ENCODE peak calls at places on chromosome 1, in five cellular contexts. One of them, this sample, is unnamed.

GRCh38 chr1:45876000-45876399 is 72.6 kb downstream of the MAST2 start:
- DNase-seq in esophagus squamous epithelium: no peak
- DNase-seq in endothelial cell: no peak
- DNase-seq in kidney epithelial cell: no peak
- DNase-seq in CD14-positive monocyte: no peak
- DNase-seq in this sample: no peak

GRCh38 chr1:241972703-241973375 is 15.3 kb downstream of the BECN2 start:
- DNase-seq in esophagus squamous epithelium: no peak
- DNase-seq in endothelial cell: peak; percentile 62
- DNase-seq in kidney epithelial cell: peak; percentile 71
- DNase-seq in CD14-positive monocyte: no peak
- DNase-seq in this sample: no peak

GRCh38 chr1:9473032-9473792 is 66.1 kb upstream of the SLC25A33 start:
- DNase-seq in esophagus squamous epithelium: no peak
- DNase-seq in endothelial cell: no peak
- DNase-seq in kidney epithelial cell: peak; percentile 63
- DNase-seq in CD14-positive monocyte: no peak
- DNase-seq in this sample: no peak

GRCh38 chr1:7560601-7561181 is 210.4 kb upstream of the VAMP3 start:
- DNase-seq in esophagus squamous epithelium: no peak
- DNase-seq in endothelial cell: no peak
- DNase-seq in kidney epithelial cell: no peak
- DNase-seq in CD14-positive monocyte: no peak
- DNase-seq in this sample: no peak

GRCh38 chr1:155909894-155910293 is 1.3 kb downstream of the RIT1 start:
- DNase-seq in esophagus squamous epithelium: no peak
- DNase-seq in endothelial cell: no peak
- DNase-seq in kidney epithelial cell: no peak
- DNase-seq in CD14-positive monocyte: peak; percentile 85
- DNase-seq in this sample: peak; percentile 69

GRCh38 chr1:166390406-166390805 is 223.6 kb upstream of the FAM78B start:
- DNase-seq in esophagus squamous epithelium: no peak
- DNase-seq in endothelial cell: no peak
- DNase-seq in kidney epithelial cell: no peak
- DNase-seq in CD14-positive monocyte: no peak
- DNase-seq in this sample: no peak

GRCh38 chr1:66332524-66332853 is 201.5 kb upstream of the SGIP1 start:
- DNase-seq in esophagus squamous epithelium: no peak
- DNase-seq in endothelial cell: no peak
- DNase-seq in kidney epithelial cell: no peak
- DNase-seq in CD14-positive monocyte: no peak
- DNase-seq in this sample: no peak

GRCh38 chr1:107940178-107940577 is 24.8 kb downstream of the VAV3 start:
- DNase-seq in esophagus squamous epithelium: no peak
- DNase-seq in endothelial cell: no peak
- DNase-seq in kidney epithelial cell: no peak
- DNase-seq in CD14-positive monocyte: no peak
- DNase-seq in this sample: no peak

GRCh38 chr1:101240041-101240430 is 3.2 kb downstream of the S1PR1 start:
- DNase-seq in esophagus squamous epithelium: no peak
- DNase-seq in endothelial cell: no peak
- DNase-seq in kidney epithelial cell: no peak
- DNase-seq in CD14-positive monocyte: no peak
- DNase-seq in this sample: no peak

GRCh38 chr1:101237229-101237837 is 514 bp downstream of the S1PR1 start:
- DNase-seq in esophagus squamous epithelium: no peak
- DNase-seq in endothelial cell: no peak
- DNase-seq in kidney epithelial cell: no peak
- DNase-seq in CD14-positive monocyte: no peak
- DNase-seq in this sample: no peak

GRCh38 chr1:101238681-101239094 is 1.9 kb downstream of the S1PR1 start:
- DNase-seq in esophagus squamous epithelium: no peak
- DNase-seq in endothelial cell: peak; percentile 89
- DNase-seq in kidney epithelial cell: no peak
- DNase-seq in CD14-positive monocyte: peak; percentile 77
- DNase-seq in this sample: no peak

GRCh38 chr1:101238041-101238515 is 1.3 kb downstream of the S1PR1 start:
- DNase-seq in esophagus squamous epithelium: no peak
- DNase-seq in endothelial cell: no peak
- DNase-seq in kidney epithelial cell: no peak
- DNase-seq in CD14-positive monocyte: no peak
- DNase-seq in this sample: no peak

DNA sequence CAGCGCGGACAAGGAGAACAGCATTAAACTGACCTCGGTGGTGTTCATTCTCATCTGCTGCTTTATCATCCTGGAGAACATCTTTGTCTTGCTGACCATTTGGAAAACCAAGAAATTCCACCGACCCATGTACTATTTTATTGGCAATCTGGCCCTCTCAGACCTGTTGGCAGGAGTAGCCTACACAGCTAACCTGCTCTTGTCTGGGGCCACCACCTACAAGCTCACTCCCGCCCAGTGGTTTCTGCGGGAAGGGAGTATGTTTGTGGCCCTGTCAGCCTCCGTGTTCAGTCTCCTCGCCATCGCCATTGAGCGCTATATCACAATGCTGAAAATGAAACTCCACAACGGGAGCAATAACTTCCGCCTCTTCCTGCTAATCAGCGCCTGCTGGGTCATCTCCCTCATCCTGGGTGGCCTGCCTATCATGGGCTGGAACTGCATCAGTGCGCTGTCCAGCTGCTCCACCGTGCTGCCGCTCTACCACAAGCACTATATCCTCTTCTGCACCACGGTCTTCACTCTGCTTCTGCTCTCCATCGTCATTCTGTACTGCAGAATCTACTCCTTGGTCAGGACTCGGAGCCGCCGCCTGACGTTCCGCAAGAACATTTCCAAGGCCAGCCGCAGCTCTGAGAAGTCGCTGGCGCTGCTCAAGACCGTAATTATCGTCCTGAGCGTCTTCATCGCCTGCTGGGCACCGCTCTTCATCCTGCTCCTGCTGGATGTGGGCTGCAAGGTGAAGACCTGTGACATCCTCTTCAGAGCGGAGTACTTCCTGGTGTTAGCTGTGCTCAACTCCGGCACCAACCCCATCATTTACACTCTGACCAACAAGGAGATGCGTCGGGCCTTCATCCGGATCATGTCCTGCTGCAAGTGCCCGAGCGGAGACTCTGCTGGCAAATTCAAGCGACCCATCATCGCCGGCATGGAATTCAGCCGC is 2.5 kb downstream of the S1PR1 start:
- DNase-seq in esophagus squamous epithelium: no peak
- DNase-seq in endothelial cell: no peak
- DNase-seq in kidney epithelial cell: no peak
- DNase-seq in CD14-positive monocyte: no peak
- DNase-seq in this sample: no peak
- TF ChIP-seq CTCF in esophagus squamous epithelium: no peak
- TF ChIP-seq CTCF in endothelial cell: peak; percentile 31
- TF ChIP-seq CTCF in kidney epithelial cell: no peak
- TF ChIP-seq CTCF in CD14-positive monocyte: peak; percentile 78
- TF ChIP-seq CTCF in this sample: no peak

DNA sequence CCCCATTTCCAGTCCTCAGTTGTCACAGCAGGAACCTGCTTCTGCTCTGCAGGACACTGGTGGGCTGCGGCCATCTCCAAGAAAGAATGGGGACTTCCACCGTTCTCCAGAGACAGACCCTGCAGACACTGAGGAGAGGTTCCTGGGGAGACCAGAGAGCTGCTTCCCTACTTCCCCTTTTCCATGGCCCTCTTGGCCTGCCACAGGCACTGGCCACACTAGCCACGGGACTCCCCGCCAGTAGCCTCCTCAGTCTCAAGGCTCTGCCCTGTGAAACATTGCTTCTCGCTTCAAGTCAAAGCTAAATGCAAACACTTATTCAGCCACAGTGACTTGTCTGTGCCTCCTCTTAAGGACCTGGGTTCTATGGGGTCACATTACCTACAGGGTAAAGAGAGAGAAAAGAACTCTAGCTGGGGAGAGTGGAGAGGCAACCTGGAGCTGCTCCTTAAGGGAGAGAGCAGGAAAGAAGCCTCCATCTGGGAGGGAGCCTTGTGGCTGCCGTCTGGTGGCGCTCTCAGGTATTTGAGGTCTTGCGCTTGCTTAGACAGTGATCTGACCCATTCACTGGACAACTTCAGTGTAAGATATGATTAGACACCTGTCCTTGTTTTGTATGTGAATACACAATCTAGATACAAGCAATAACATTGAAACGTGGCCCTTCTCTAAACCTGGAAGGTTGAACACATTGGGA is 5.4 kb upstream of the SLAMF8 start:
- DNase-seq in esophagus squamous epithelium: no peak
- DNase-seq in endothelial cell: peak; percentile 72
- DNase-seq in kidney epithelial cell: no peak
- DNase-seq in CD14-positive monocyte: no peak
- DNase-seq in this sample: no peak
- TF ChIP-seq CTCF in esophagus squamous epithelium: no peak
- TF ChIP-seq CTCF in endothelial cell: peak; percentile 35
- TF ChIP-seq CTCF in kidney epithelial cell: no peak
- TF ChIP-seq CTCF in CD14-positive monocyte: peak; percentile 77
- TF ChIP-seq CTCF in this sample: no peak

GRCh38 chr1:201480231-201481003 is 11.4 kb upstream of the PHLDA3 start:
- DNase-seq in esophagus squamous epithelium: no peak
- DNase-seq in endothelial cell: peak; percentile 49
- DNase-seq in kidney epithelial cell: no peak
- DNase-seq in CD14-positive monocyte: peak; percentile 75
- DNase-seq in this sample: no peak
- TF ChIP-seq CTCF in esophagus squamous epithelium: no peak
- TF ChIP-seq CTCF in endothelial cell: no peak
- TF ChIP-seq CTCF in kidney epithelial cell: peak; percentile 18
- TF ChIP-seq CTCF in CD14-positive monocyte: no peak
- TF ChIP-seq CTCF in this sample: no peak

DNA sequence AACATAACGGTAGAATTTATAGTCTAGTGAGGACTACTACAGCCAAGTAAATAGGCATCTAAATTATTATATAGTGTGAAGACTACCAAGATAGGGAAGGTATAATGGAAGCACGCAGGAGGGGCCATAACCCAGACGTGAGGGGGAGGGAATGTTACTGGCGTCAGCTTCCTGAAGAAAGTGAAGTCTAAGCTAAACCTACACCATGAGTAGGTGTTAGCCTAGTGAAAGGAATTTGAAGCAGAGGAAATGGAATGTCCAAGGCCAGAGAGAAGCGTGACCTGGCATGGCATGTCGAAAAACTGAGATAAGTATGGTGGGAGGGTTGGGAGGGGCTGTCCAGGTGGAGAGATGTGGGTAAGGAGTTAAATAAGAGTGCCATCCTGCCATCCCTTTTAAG is 140.5 kb downstream of the SLC44A5 start:
- DNase-seq in esophagus squamous epithelium: no peak
- DNase-seq in endothelial cell: no peak
- DNase-seq in kidney epithelial cell: no peak
- DNase-seq in CD14-positive monocyte: no peak
- DNase-seq in this sample: no peak
- TF ChIP-seq CTCF in esophagus squamous epithelium: no peak
- TF ChIP-seq CTCF in endothelial cell: no peak
- TF ChIP-seq CTCF in kidney epithelial cell: no peak
- TF ChIP-seq CTCF in CD14-positive monocyte: no peak
- TF ChIP-seq CTCF in this sample: no peak